ENCODE peak calls at places on chromosomes 13 and 19, in six cellular contexts. W is CD4-positive, alpha-beta T cell; Q is breast epithelium; P is mammary epithelial cell; C is ovary; Z is upper lobe of right lung. J is an unnamed sample.

GRCh38 chr13:46179576-46180368 is 2.2 kb downstream of the LCP1 start:
- DNase-seq in Z (peak), W (peak), Q (no peak), C (no peak), P (no peak), J (peak)

GRCh38 chr19:35869327-35870123 is 1.2 kb downstream of the APLP1 start:
- DNase-seq in W (peak), Z (peak), P (peak), Q (no peak), C (peak), J (peak)

GRCh38 chr13:106041445-106041844 is 494.0 kb downstream of the EFNB2 start:
- DNase-seq in C (no peak), Q (no peak), Z (no peak), P (no peak), W (no peak), J (no peak)

GRCh38 chr13:38419312-38419873 is 69.7 kb downstream of the UFM1 start:
- DNase-seq in Z (no peak), C (no peak), W (no peak), Q (no peak), P (no peak), J (no peak)

GRCh38 chr13:109786457-109787134 is at the start of gene IRS2:
- DNase-seq in P (peak), C (peak), Z (peak), W (peak), Q (peak), J (peak)

GRCh38 chr19:2888739-2889224 is 11.9 kb upstream of the ZNF57 start:
- DNase-seq in Z (no peak), P (peak), C (peak), W (peak), Q (no peak), J (peak)

GRCh38 chr13:92390217-92390616 is 836.4 kb upstream of the GPC6 start:
- DNase-seq in C (no peak), W (no peak), Q (no peak), Z (no peak), P (no peak), J (no peak)

GRCh38 chr13:80001510-80001842 is 339.4 kb downstream of the SPRY2 start:
- DNase-seq in P (no peak), W (no peak), C (no peak), Z (no peak), Q (no peak), J (no peak)

GRCh38 chr19:8086849-8087248 is 34.3 kb downstream of the CCL25 start:
- DNase-seq in Z (no peak), C (no peak), P (no peak), Q (no peak), W (no peak), J (no peak)

GRCh38 chr19:34838753-34839431 is 65.9 kb upstream of the ZNF599 start:
- DNase-seq in C (no peak), W (no peak), Q (no peak), P (peak), Z (no peak), J (peak)

GRCh38 chr19:12649941-12650340 is 16.6 kb downstream of the MAN2B1 start:
- DNase-seq in Z (no peak), W (no peak), P (no peak), Q (no peak), C (no peak), J (no peak)

GRCh38 chr19:38061294-38061693 is 154.3 kb downstream of the SIPA1L3 start:
- DNase-seq in W (no peak), P (peak), Q (no peak), C (no peak), Z (no peak), J (no peak)

GRCh38 chr13:97141564-97142005 is 80.5 kb upstream of the MBNL2 start:
- DNase-seq in Z (no peak), C (no peak), Q (no peak), W (no peak), P (peak), J (peak)

GRCh38 chr13:111663505-111663904 is 343.1 kb downstream of the TEX29 start:
- DNase-seq in W (no peak), Z (no peak), Q (peak), C (no peak), P (no peak), J (peak)

GRCh38 chr19:5738423-5738822 is 18.0 kb downstream of the CATSPERD start:
- DNase-seq in Z (no peak), P (peak), Q (no peak), W (no peak), C (no peak), J (no peak)

GRCh38 chr13:98368019-98368418 is 190.9 kb upstream of the RNF113B start:
- DNase-seq in C (no peak), Q (no peak), P (no peak), W (no peak), Z (no peak), J (no peak)

GRCh38 chr13:113742445-113743120 is 16.4 kb upstream of the TMEM255B start:
- DNase-seq in C (no peak), Z (no peak), P (no peak), W (no peak), Q (no peak), J (no peak)

GRCh38 chr13:113907637-113908617 is 44.1 kb upstream of the GAS6 start:
- DNase-seq in C (peak), P (peak), Q (peak), W (no peak), Z (no peak), J (peak)

GRCh38 chr13:75372923-75373841 is 108.8 kb downstream of the TBC1D4 start:
- DNase-seq in Z (no peak), C (no peak), Q (no peak), P (no peak), W (no peak), J (no peak)

GRCh38 chr13:75369986-75370385 is 112.0 kb downstream of the TBC1D4 start:
- DNase-seq in P (no peak), C (no peak), W (no peak), Z (no peak), Q (no peak), J (no peak)

GRCh38 chr13:75371223-75371622 is 110.7 kb downstream of the TBC1D4 start:
- DNase-seq in Q (no peak), C (no peak), Z (no peak), P (no peak), W (no peak), J (no peak)

GRCh38 chr13:75373988-75374387 is 108.0 kb downstream of the TBC1D4 start:
- DNase-seq in Z (no peak), Q (no peak), C (no peak), P (no peak), W (no peak), J (no peak)

GRCh38 chr13:75372517-75372916 is 109.5 kb downstream of the TBC1D4 start:
- DNase-seq in W (no peak), C (no peak), Z (no peak), Q (no peak), P (no peak), J (no peak)
- TF ChIP-seq CTCF in W (peak), C (peak), Z (peak), Q (peak), P (peak), J (peak)

GRCh38 chr19:4372630-4373367 is 27.5 kb downstream of the SH3GL1 start:
- DNase-seq in Z (no peak), P (no peak), W (no peak), Q (no peak), C (no peak), J (no peak)
- H3K27ac ChIP-seq in Z (peak), P (no peak), W (no peak), Q (peak), C (peak), J (peak)

GRCh38 chr13:33312150-33312908 is 26.8 kb upstream of the STARD13 start:
- DNase-seq in W (no peak), Z (no peak), P (peak), Q (no peak), C (no peak), J (no peak)
- TF ChIP-seq CTCF in W (no peak), Z (peak), P (no peak), Q (no peak), C (no peak), J (no peak)

DNA sequence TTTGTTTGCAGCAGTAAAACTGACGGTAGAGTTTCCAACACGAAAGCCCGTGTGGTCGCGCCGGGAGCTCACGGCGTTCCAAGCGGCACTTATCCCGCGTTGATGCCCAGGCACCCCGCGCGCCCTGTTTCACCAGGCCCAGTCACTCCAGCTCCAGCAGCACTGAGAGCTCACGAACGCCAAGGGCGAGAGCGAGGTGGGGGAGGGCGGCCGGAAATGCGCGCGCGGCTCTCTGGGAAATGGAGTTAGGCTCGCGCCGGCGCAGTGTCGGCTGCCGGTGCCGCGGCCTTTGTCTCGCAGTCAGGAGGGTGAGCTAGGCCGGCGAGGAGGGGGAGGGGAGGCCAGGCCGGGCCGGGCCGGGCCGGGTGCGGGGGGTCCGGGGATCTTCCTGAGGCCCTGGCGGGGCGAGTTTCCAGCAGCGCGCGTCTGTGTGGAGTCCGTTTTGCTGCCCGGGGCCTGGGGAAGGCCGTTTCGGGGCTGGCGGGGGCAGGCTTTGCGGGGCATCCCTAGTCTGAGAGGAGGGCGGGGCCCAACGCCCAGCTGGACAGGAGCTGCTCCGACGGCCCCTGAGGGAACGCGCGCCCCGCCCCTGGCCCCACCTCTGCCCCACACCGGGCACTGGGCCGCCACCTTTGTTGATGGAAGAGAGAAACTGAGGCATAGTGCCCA is at the start of gene ZNF135:
- DNase-seq in C (peak), Z (peak), W (peak), P (peak), Q (peak), J (peak)
- H3K27ac ChIP-seq in C (peak), Z (peak), W (peak), P (no peak), Q (peak), J (peak)

DNA sequence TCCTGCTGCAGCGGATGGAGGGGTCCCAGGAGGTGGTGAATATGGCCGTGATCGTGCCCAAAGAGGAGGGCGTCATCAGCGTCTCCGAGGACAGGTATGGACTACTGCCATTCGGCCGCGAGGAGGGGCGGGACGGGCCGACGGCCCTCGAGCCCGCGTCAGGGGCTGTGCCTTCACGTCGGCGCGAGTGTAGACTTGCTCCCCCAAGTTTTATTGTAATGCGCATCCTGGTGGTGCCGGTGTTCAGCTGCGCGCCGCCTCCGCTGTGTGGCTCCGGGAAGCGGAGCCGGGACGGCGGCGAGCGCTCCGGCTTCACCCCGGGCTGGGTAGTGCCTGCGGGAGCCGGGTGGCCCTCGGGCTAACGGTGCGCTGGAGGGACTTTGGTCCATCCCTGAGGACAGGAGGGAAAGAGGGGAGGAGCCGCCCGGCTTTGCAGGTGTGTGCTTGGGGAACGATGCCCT is 499 bp downstream of the WDFY2 start:
- DNase-seq in Q (peak), C (no peak), W (peak), Z (peak), P (peak), J (peak)
- TF ChIP-seq CTCF in Q (no peak), C (no peak), W (no peak), Z (no peak), P (no peak), J (no peak)

GRCh38 chr13:33411312-33411711 is 125.8 kb upstream of the STARD13 start:
- DNase-seq in Z (no peak), P (no peak), C (no peak), Q (no peak), W (no peak), J (no peak)

GRCh38 chr13:33410619-33411018 is 125.1 kb upstream of the STARD13 start:
- DNase-seq in P (no peak), W (no peak), C (no peak), Q (no peak), Z (no peak), J (no peak)

GRCh38 chr13:33403807-33404362 is 118.3 kb upstream of the STARD13 start:
- DNase-seq in Q (no peak), P (no peak), Z (no peak), C (no peak), W (no peak), J (no peak)

GRCh38 chr13:33405371-33405770 is 119.8 kb upstream of the STARD13 start:
- DNase-seq in C (no peak), Q (no peak), Z (no peak), P (no peak), W (no peak), J (no peak)

DNA sequence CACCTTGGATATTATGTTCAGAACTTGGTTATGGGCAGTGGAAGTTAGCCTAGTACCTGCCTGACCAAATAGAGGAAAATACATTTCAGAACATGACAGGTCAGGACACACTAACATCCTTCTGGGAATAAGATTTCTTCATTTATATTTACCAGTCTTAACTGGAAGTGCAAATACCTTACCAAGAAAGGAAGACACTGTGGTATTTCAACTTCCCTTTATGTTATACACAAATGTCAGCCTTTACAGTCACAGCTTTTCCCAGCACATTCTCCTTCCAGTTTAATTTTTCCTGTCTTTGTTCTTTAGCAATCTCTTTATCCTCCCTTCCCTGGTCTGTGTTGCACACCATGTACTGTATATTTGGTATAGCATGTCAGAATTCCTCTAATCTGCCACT is 124.1 kb upstream of the STARD13 start:
- DNase-seq in Q (no peak), C (no peak), P (no peak), W (no peak), Z (no peak), J (no peak)
- H3K27ac ChIP-seq in Q (no peak), C (no peak), P (no peak), W (no peak), Z (no peak), J (no peak)

DNA sequence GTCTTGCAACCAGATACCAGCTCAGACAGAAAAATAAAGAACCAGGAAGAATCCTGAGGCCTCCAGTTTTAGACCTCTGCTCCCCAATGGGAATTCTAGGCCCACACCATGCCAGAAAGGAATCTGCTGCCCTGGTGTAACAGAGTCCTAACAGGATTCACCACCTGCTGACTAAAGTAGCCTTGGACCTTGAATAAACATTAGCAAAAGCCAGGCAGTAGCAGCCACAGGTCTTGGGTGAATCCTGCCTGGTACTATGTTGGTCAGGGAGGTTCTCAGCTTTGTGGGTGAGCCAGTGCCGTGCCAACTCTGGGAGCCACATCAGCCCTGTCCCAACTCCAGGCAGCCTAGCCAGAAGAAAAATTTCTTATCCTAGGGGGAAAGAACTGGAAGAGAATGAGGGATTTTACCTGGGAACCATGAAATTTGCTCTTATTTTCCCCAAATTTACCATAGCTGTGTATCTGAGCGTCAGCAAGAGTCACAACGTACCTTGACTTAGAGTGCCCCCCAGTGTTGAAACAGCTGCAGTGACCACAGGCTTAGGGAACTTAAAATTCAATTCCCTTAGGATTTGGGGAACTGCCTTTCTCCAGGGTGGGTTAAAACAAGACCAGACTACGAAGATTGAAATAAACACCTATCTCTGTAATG is 1895.6 kb upstream of the PRR20A start:
- DNase-seq in Z (no peak), W (no peak), Q (no peak), C (no peak), P (no peak), J (no peak)
- TF ChIP-seq CTCF in Z (no peak), W (no peak), Q (peak), C (no peak), P (peak), J (no peak)

DNA sequence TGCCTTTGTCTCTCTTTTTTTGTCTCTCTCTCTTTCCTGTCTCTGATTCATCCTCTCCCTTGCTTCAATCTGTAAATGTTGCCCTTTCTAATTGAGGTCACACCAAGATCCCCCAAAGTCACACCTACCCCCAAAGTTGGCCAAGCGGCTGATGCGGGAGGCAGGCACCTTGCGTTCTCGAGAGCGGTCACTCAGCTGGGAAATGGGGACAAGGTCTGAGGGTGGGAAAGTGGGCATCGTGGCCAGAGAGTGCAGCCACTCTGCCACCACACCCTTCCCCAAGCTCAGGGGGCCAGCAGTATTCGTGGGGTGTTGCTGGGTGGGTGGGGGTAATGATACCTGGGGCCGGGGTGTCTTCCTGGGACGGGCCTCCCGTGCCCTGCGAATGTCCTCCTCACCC is 2.7 kb downstream of the COQ8B start:
- DNase-seq in Q (no peak), Z (no peak), P (no peak), W (no peak), C (no peak), J (no peak)
- H3K27ac ChIP-seq in Q (peak), Z (peak), P (peak), W (peak), C (peak), J (peak)

GRCh38 chr19:14073232-14073924 is 792 bp downstream of the MISP3 start:
- DNase-seq in P (peak), Q (peak), C (peak), Z (peak), W (peak), J (peak)
- TF ChIP-seq CTCF in P (peak), Q (peak), C (peak), Z (no peak), W (no peak), J (peak)

J was measured in upper lobe of left lung.